ENCODE peak calls at places on chromosomes 2 and 18, in five cellular contexts. B is lower lobe of right lung; S is stimulated activated CD4-positive, alpha-beta T cell treated with anti-CD3 and anti-CD28 coated beads, Interleukin-1b, Interleukin-23, amount 100 ng/mL, for 1 hour; T is GM06990; X is Caco-2. U is an unnamed sample.

GRCh38 chr2:10258726-10259125 is 44.0 kb upstream of the HPCAL1 start:
- DNase-seq in S (no peak), B (no peak), T (no peak), X (no peak), U (no peak)

GRCh38 chr2:165746501-165746900 is 47.5 kb downstream of the GALNT3 start:
- DNase-seq in X (no peak), B (no peak), T (no peak), S (no peak), U (no peak)

GRCh38 chr18:49814147-49814499 is 790 bp upstream of the ACAA2 start:
- DNase-seq in S (no peak), B (no peak), X (peak; percentile 47), T (no peak), U (peak; percentile 49)

GRCh38 chr18:59919026-59919425 is 19.2 kb downstream of the PMAIP1 start:
- DNase-seq in X (no peak), T (no peak), B (no peak), S (no peak), U (no peak)

GRCh38 chr2:189337648-189338047 is 103.6 kb upstream of the WDR75 start:
- DNase-seq in T (no peak), B (no peak), S (no peak), X (no peak), U (no peak)

GRCh38 chr2:129877795-129878775 is 101.4 kb upstream of the RAB6C start:
- DNase-seq in B (no peak), X (no peak), T (no peak), S (no peak), U (peak; percentile 63)

GRCh38 chr2:128217671-128218070 is 101.0 kb downstream of the HS6ST1 start:
- DNase-seq in X (no peak), S (no peak), T (no peak), B (no peak), U (no peak)

GRCh38 chr2:16454621-16455020 is 211.0 kb downstream of the CYRIA start:
- DNase-seq in T (no peak), X (peak; percentile 64), S (no peak), B (no peak), U (no peak)

GRCh38 chr18:35386600-35387366 is 9.6 kb upstream of the ZNF396 start:
- DNase-seq in T (peak; percentile 22), S (no peak), X (peak; percentile 45), B (peak; percentile 59), U (peak; percentile 69)

GRCh38 chr2:1993711-1994682 is 249.7 kb upstream of the PXDN start:
- DNase-seq in X (no peak), S (no peak), B (no peak), T (no peak), U (no peak)

GRCh38 chr2:192196451-192197194 is 1.9 kb upstream of the TMEFF2 start:
- DNase-seq in X (no peak), T (no peak), S (no peak), B (no peak), U (no peak)

U was measured in GM13976.